ENCODE peak calls at places on chromosome 18, in seven cellular contexts. One of them, this sample, is unnamed.
A peak's percentile ranks its signal among the peaks of the same experiment; 100 is the strongest.

GRCh38 chr18:47754311-47755101 is 176.0 kb downstream of the SMAD2 start:
- DNase-seq in neural crest cell: peak; percentile 71
- DNase-seq in uterus: no peak
- DNase-seq in natural killer cell: no peak
- DNase-seq in left lung: no peak
- DNase-seq in mammary epithelial cell: peak; percentile 8
- DNase-seq in thoracic aorta: no peak
- DNase-seq in this sample: no peak

GRCh38 chr18:25305584-25305983 is 46.4 kb downstream of the ZNF521 start:
- DNase-seq in neural crest cell: no peak
- DNase-seq in uterus: no peak
- DNase-seq in natural killer cell: no peak
- DNase-seq in left lung: no peak
- DNase-seq in mammary epithelial cell: no peak
- DNase-seq in thoracic aorta: no peak
- DNase-seq in this sample: no peak

GRCh38 chr18:78713064-78713463 is 266.6 kb upstream of the SALL3 start:
- DNase-seq in neural crest cell: peak; percentile 67
- DNase-seq in uterus: no peak
- DNase-seq in natural killer cell: no peak
- DNase-seq in left lung: no peak
- DNase-seq in mammary epithelial cell: no peak
- DNase-seq in thoracic aorta: no peak
- DNase-seq in this sample: no peak

GRCh38 chr18:2901405-2901989 is 54.7 kb downstream of the EMILIN2 start:
- DNase-seq in neural crest cell: no peak
- DNase-seq in uterus: peak; percentile 74
- DNase-seq in natural killer cell: no peak
- DNase-seq in left lung: peak; percentile 34
- DNase-seq in mammary epithelial cell: no peak
- DNase-seq in thoracic aorta: no peak
- DNase-seq in this sample: no peak

GRCh38 chr18:46224181-46224775 is 120.1 kb downstream of the HAUS1 start:
- DNase-seq in neural crest cell: no peak
- DNase-seq in uterus: no peak
- DNase-seq in natural killer cell: no peak
- DNase-seq in left lung: no peak
- DNase-seq in mammary epithelial cell: peak; percentile 55
- DNase-seq in thoracic aorta: no peak
- DNase-seq in this sample: no peak

GRCh38 chr18:313931-314330 is 46.1 kb upstream of the THOC1 start:
- DNase-seq in neural crest cell: no peak
- DNase-seq in uterus: no peak
- DNase-seq in natural killer cell: no peak
- DNase-seq in left lung: no peak
- DNase-seq in mammary epithelial cell: no peak
- DNase-seq in thoracic aorta: no peak
- DNase-seq in this sample: no peak

GRCh38 chr18:21296045-21296444 is 54.0 kb downstream of the GREB1L start:
- DNase-seq in neural crest cell: no peak
- DNase-seq in uterus: no peak
- DNase-seq in natural killer cell: no peak
- DNase-seq in left lung: no peak
- DNase-seq in mammary epithelial cell: no peak
- DNase-seq in thoracic aorta: no peak
- DNase-seq in this sample: no peak

GRCh38 chr18:22018366-22018765 is 151.0 kb upstream of the GATA6 start:
- DNase-seq in neural crest cell: no peak
- DNase-seq in uterus: no peak
- DNase-seq in natural killer cell: no peak
- DNase-seq in left lung: no peak
- DNase-seq in mammary epithelial cell: no peak
- DNase-seq in thoracic aorta: no peak
- DNase-seq in this sample: no peak

GRCh38 chr18:75635096-75635495 is 207.6 kb upstream of the SMIM21 start:
- DNase-seq in neural crest cell: no peak
- DNase-seq in uterus: no peak
- DNase-seq in natural killer cell: no peak
- DNase-seq in left lung: no peak
- DNase-seq in mammary epithelial cell: no peak
- DNase-seq in thoracic aorta: no peak
- DNase-seq in this sample: no peak

GRCh38 chr18:54254265-54254758 is 15.0 kb upstream of the POLI start:
- DNase-seq in neural crest cell: no peak
- DNase-seq in uterus: no peak
- DNase-seq in natural killer cell: no peak
- DNase-seq in left lung: no peak
- DNase-seq in mammary epithelial cell: peak; percentile 78
- DNase-seq in thoracic aorta: no peak
- DNase-seq in this sample: no peak

GRCh38 chr18:54712758-54713157 is 115.5 kb upstream of the RAB27B start:
- DNase-seq in neural crest cell: no peak
- DNase-seq in uterus: no peak
- DNase-seq in natural killer cell: no peak
- DNase-seq in left lung: no peak
- DNase-seq in mammary epithelial cell: peak; percentile 22
- DNase-seq in thoracic aorta: no peak
- DNase-seq in this sample: no peak

GRCh38 chr18:80204142-80204541 is 43.2 kb downstream of the PARD6G start:
- DNase-seq in neural crest cell: no peak
- DNase-seq in uterus: no peak
- DNase-seq in natural killer cell: no peak
- DNase-seq in left lung: no peak
- DNase-seq in mammary epithelial cell: no peak
- DNase-seq in thoracic aorta: no peak
- DNase-seq in this sample: no peak

GRCh38 chr18:21093133-21093532 is 18.5 kb downstream of the ROCK1 start:
- DNase-seq in neural crest cell: no peak
- DNase-seq in uterus: no peak
- DNase-seq in natural killer cell: no peak
- DNase-seq in left lung: no peak
- DNase-seq in mammary epithelial cell: no peak
- DNase-seq in thoracic aorta: no peak
- DNase-seq in this sample: no peak

GRCh38 chr18:54033087-54033486 is 191.4 kb downstream of the MBD2 start:
- DNase-seq in neural crest cell: no peak
- DNase-seq in uterus: no peak
- DNase-seq in natural killer cell: no peak
- DNase-seq in left lung: no peak
- DNase-seq in mammary epithelial cell: no peak
- DNase-seq in thoracic aorta: no peak
- DNase-seq in this sample: no peak

GRCh38 chr18:8549254-8549653 is 60.0 kb upstream of the RAB12 start:
- DNase-seq in neural crest cell: no peak
- DNase-seq in uterus: no peak
- DNase-seq in natural killer cell: no peak
- DNase-seq in left lung: no peak
- DNase-seq in mammary epithelial cell: no peak
- DNase-seq in thoracic aorta: no peak
- DNase-seq in this sample: no peak

GRCh38 chr18:47246027-47246971 is 5.2 kb downstream of the SKOR2 start:
- DNase-seq in neural crest cell: no peak
- DNase-seq in uterus: no peak
- DNase-seq in natural killer cell: no peak
- DNase-seq in left lung: no peak
- DNase-seq in mammary epithelial cell: no peak
- DNase-seq in thoracic aorta: no peak
- DNase-seq in this sample: no peak

GRCh38 chr18:69402219-69402989 is 1.7 kb downstream of the DOK6 start:
- DNase-seq in neural crest cell: no peak
- DNase-seq in uterus: no peak
- DNase-seq in natural killer cell: no peak
- DNase-seq in left lung: no peak
- DNase-seq in mammary epithelial cell: no peak
- DNase-seq in thoracic aorta: no peak
- DNase-seq in this sample: no peak

GRCh38 chr18:63158012-63158631 is 161.4 kb downstream of the BCL2 start:
- DNase-seq in neural crest cell: no peak
- DNase-seq in uterus: no peak
- DNase-seq in natural killer cell: no peak
- DNase-seq in left lung: no peak
- DNase-seq in mammary epithelial cell: no peak
- DNase-seq in thoracic aorta: no peak
- DNase-seq in this sample: no peak

GRCh38 chr18:62175521-62175920 is 11.3 kb downstream of the PIGN start:
- DNase-seq in neural crest cell: no peak
- DNase-seq in uterus: no peak
- DNase-seq in natural killer cell: no peak
- DNase-seq in left lung: no peak
- DNase-seq in mammary epithelial cell: no peak
- DNase-seq in thoracic aorta: no peak
- DNase-seq in this sample: no peak

GRCh38 chr18:78902795-78903435 is 76.7 kb upstream of the SALL3 start:
- DNase-seq in neural crest cell: no peak
- DNase-seq in uterus: no peak
- DNase-seq in natural killer cell: no peak
- DNase-seq in left lung: no peak
- DNase-seq in mammary epithelial cell: no peak
- DNase-seq in thoracic aorta: no peak
- DNase-seq in this sample: peak; percentile 24

GRCh38 chr18:49127606-49128190 is 176.9 kb upstream of the SMAD7 start:
- DNase-seq in neural crest cell: no peak
- DNase-seq in uterus: no peak
- DNase-seq in natural killer cell: no peak
- DNase-seq in left lung: no peak
- DNase-seq in mammary epithelial cell: no peak
- DNase-seq in thoracic aorta: no peak
- DNase-seq in this sample: no peak

GRCh38 chr18:56545539-56545938 is 92.9 kb downstream of the TXNL1 start:
- DNase-seq in neural crest cell: no peak
- DNase-seq in uterus: no peak
- DNase-seq in natural killer cell: no peak
- DNase-seq in left lung: no peak
- DNase-seq in mammary epithelial cell: no peak
- DNase-seq in thoracic aorta: no peak
- DNase-seq in this sample: no peak
- TF ChIP-seq CTCF in neural crest cell: no peak
- TF ChIP-seq CTCF in uterus: no peak
- TF ChIP-seq CTCF in natural killer cell: no peak
- TF ChIP-seq CTCF in left lung: no peak
- TF ChIP-seq CTCF in mammary epithelial cell: no peak
- TF ChIP-seq CTCF in thoracic aorta: no peak
- TF ChIP-seq CTCF in this sample: no peak

DNA sequence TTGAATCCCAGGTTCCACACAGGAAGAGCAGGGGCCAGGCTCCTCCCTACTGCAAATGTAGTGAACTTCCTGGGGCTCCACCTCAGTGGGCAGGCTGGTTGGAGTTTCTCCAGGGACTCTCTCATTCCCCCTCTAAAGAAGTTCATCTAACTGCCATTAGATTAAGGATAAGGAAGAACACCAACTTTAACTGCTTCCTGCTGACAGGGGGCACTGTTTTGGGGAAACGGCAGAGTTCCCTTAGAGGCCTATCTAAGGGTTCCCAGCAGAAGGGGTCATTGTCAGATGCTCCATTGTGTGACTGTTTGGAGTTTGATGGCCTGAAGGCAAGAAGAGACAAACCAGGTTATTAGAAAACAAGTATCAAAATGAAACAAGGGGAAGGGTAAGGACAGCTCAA is 2159.7 kb upstream of the PIK3C3 start:
- DNase-seq in neural crest cell: no peak
- DNase-seq in uterus: no peak
- DNase-seq in natural killer cell: no peak
- DNase-seq in left lung: no peak
- DNase-seq in mammary epithelial cell: no peak
- DNase-seq in thoracic aorta: no peak
- DNase-seq in this sample: no peak
- TF ChIP-seq CTCF in neural crest cell: no peak
- TF ChIP-seq CTCF in uterus: no peak
- TF ChIP-seq CTCF in natural killer cell: no peak
- TF ChIP-seq CTCF in left lung: no peak
- TF ChIP-seq CTCF in mammary epithelial cell: no peak
- TF ChIP-seq CTCF in thoracic aorta: no peak
- TF ChIP-seq CTCF in this sample: no peak

DNA sequence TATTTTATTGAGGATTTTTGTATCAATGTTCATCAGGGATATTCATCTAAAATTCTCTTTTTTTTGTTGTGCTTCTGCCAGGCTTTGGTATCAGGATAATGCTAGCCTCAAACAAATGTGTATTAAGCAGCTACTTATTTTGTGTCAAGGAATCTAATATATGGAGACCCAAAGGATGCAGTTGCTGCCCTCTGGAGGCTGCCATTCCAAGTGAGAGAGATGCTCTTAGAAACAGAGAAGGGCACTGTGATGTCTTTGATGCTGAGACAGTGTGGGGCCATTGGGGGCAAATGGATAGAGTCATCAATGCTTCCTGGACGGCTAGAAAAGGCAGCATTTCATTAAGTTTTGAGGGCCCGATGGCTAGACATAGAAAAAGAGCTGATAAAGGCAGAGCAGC is 292.6 kb downstream of the SETBP1 start:
- DNase-seq in neural crest cell: no peak
- DNase-seq in uterus: no peak
- DNase-seq in natural killer cell: no peak
- DNase-seq in left lung: no peak
- DNase-seq in mammary epithelial cell: no peak
- DNase-seq in thoracic aorta: no peak
- DNase-seq in this sample: no peak
- TF ChIP-seq CTCF in neural crest cell: no peak
- TF ChIP-seq CTCF in uterus: no peak
- TF ChIP-seq CTCF in natural killer cell: no peak
- TF ChIP-seq CTCF in left lung: no peak
- TF ChIP-seq CTCF in mammary epithelial cell: peak; percentile 33
- TF ChIP-seq CTCF in thoracic aorta: no peak
- TF ChIP-seq CTCF in this sample: no peak

GRCh38 chr18:59718108-59719057 is 21.2 kb upstream of the CCBE1 start:
- DNase-seq in neural crest cell: no peak
- DNase-seq in uterus: no peak
- DNase-seq in natural killer cell: no peak
- DNase-seq in left lung: no peak
- DNase-seq in mammary epithelial cell: peak; percentile 81
- DNase-seq in thoracic aorta: no peak
- DNase-seq in this sample: no peak

GRCh38 chr18:59715445-59715844 is 18.2 kb upstream of the CCBE1 start:
- DNase-seq in neural crest cell: no peak
- DNase-seq in uterus: no peak
- DNase-seq in natural killer cell: no peak
- DNase-seq in left lung: no peak
- DNase-seq in mammary epithelial cell: no peak
- DNase-seq in thoracic aorta: no peak
- DNase-seq in this sample: no peak

GRCh38 chr18:59712311-59712710 is 15.1 kb upstream of the CCBE1 start:
- DNase-seq in neural crest cell: no peak
- DNase-seq in uterus: no peak
- DNase-seq in natural killer cell: no peak
- DNase-seq in left lung: no peak
- DNase-seq in mammary epithelial cell: no peak
- DNase-seq in thoracic aorta: no peak
- DNase-seq in this sample: no peak

GRCh38 chr18:59717291-59717690 is 20.1 kb upstream of the CCBE1 start:
- DNase-seq in neural crest cell: no peak
- DNase-seq in uterus: no peak
- DNase-seq in natural killer cell: no peak
- DNase-seq in left lung: no peak
- DNase-seq in mammary epithelial cell: no peak
- DNase-seq in thoracic aorta: no peak
- DNase-seq in this sample: no peak

DNA sequence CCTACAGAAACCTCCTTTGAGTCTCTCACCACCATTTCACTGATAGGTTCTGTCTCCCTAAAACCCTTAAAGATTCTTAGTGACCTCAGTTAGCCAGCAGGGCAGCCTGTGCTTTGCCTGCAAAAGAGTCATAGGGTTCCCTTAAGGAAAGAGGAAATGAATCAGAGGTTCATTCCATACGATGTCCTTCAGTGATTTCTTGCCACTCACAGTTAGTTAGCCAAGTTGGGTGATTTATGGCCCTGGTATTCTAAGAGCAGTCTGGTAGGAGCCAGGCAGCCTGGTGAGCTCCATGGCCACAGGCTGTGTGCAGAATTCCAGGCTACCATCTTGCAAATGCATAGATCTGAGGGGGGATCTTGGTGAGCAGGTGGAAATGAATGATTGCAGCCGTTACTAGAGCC is 18.7 kb upstream of the CCBE1 start:
- DNase-seq in neural crest cell: no peak
- DNase-seq in uterus: no peak
- DNase-seq in natural killer cell: no peak
- DNase-seq in left lung: no peak
- DNase-seq in mammary epithelial cell: peak; percentile 91
- DNase-seq in thoracic aorta: no peak
- DNase-seq in this sample: no peak
- TF ChIP-seq CTCF in neural crest cell: no peak
- TF ChIP-seq CTCF in uterus: no peak
- TF ChIP-seq CTCF in natural killer cell: no peak
- TF ChIP-seq CTCF in left lung: no peak
- TF ChIP-seq CTCF in mammary epithelial cell: peak; percentile 25
- TF ChIP-seq CTCF in thoracic aorta: no peak
- TF ChIP-seq CTCF in this sample: no peak